ENCODE peak calls at places on chromosomes 6 and 20, in nine cellular contexts. I, U, Y, P, B, C, G, A and R are unnamed samples.

GRCh38 chr20:17479041-17479657 is 52.0 kb downstream of the BFSP1 start:
- DNase-seq in P (no peak), B (no peak), U (no peak), I (no peak), A (no peak), G (no peak), C (no peak), Y (no peak), R (no peak)

GRCh38 chr20:18263723-18264122 is 24.6 kb upstream of the ZNF133 start:
- DNase-seq in Y (no peak), I (no peak), G (no peak), U (no peak), A (no peak), C (no peak), P (no peak), B (no peak), R (no peak)

GRCh38 chr20:41136695-41137411 is 490 bp upstream of the PLCG1 start:
- DNase-seq in Y (peak; percentile 43), P (peak; percentile 90), A (peak; percentile 91), G (peak; percentile 89), U (peak; percentile 92), C (peak; percentile 96), B (peak; percentile 90), I (peak; percentile 94), R (peak; percentile 46)

GRCh38 chr20:48584391-48585249 is 243.2 kb downstream of the PREX1 start:
- DNase-seq in G (no peak), B (no peak), Y (no peak), U (no peak), A (no peak), C (no peak), I (peak; percentile 0), P (no peak), R (no peak)

GRCh38 chr6:15922510-15923307 is 206.2 kb upstream of the MYLIP start:
- DNase-seq in B (peak; percentile 30), Y (peak; percentile 27), P (peak; percentile 97), G (no peak), C (no peak), A (no peak), U (no peak), I (no peak), R (no peak)

GRCh38 chr20:1467082-1467354 is 369 bp upstream of the NSFL1C start:
- DNase-seq in G (no peak), B (no peak), C (no peak), A (no peak), I (no peak), U (no peak), Y (no peak), P (no peak), R (no peak)

GRCh38 chr20:1474817-1475603 is 8.4 kb upstream of the NSFL1C start:
- DNase-seq in Y (no peak), P (no peak), A (no peak), C (no peak), B (no peak), G (no peak), I (no peak), U (no peak), R (no peak)

GRCh38 chr6:57017069-57017468 is 29.4 kb upstream of the KIAA1586 start:
- DNase-seq in Y (no peak), P (peak; percentile 33), U (no peak), A (no peak), B (no peak), C (no peak), I (no peak), G (no peak), R (no peak)

GRCh38 chr20:57652865-57653545 is 32.8 kb upstream of the ZBP1 start:
- DNase-seq in P (no peak), Y (no peak), G (no peak), B (peak; percentile 15), A (peak; percentile 1), I (peak; percentile 58), C (peak; percentile 43), U (no peak), R (peak; percentile 55)

GRCh38 chr6:148577687-148578488 is 168.9 kb upstream of the UST start:
- DNase-seq in G (peak; percentile 81), C (peak; percentile 73), U (peak; percentile 73), Y (peak; percentile 54), A (peak; percentile 73), B (peak; percentile 75), I (peak; percentile 89), P (peak; percentile 87), R (peak; percentile 89)

GRCh38 chr6:90156861-90157260 is 139.8 kb downstream of the BACH2 start:
- DNase-seq in A (no peak), Y (no peak), G (no peak), U (no peak), B (no peak), P (no peak), I (no peak), C (no peak), R (no peak)

GRCh38 chr6:170201361-170201760 is 89.5 kb downstream of the DLL1 start:
- DNase-seq in U (no peak), Y (no peak), P (no peak), C (no peak), B (no peak), I (no peak), A (no peak), G (peak; percentile 0), R (no peak)

GRCh38 chr20:48626226-48626937 is 201.4 kb downstream of the PREX1 start:
- DNase-seq in C (no peak), Y (no peak), P (peak; percentile 25), A (no peak), I (no peak), B (no peak), G (no peak), U (no peak), R (no peak)

GRCh38 chr6:558959-559358 is 97.9 kb downstream of the HUS1B start:
- DNase-seq in C (no peak), A (no peak), G (no peak), P (no peak), Y (no peak), U (no peak), B (no peak), I (no peak), R (no peak)

GRCh38 chr6:563863-564262 is 93.0 kb downstream of the HUS1B start:
- DNase-seq in B (no peak), A (no peak), G (no peak), Y (no peak), U (no peak), I (no peak), P (no peak), C (no peak), R (no peak)

GRCh38 chr6:562052-562676 is 94.7 kb downstream of the HUS1B start:
- DNase-seq in Y (no peak), G (no peak), U (no peak), P (no peak), B (no peak), C (no peak), I (no peak), A (no peak), R (no peak)

DNA sequence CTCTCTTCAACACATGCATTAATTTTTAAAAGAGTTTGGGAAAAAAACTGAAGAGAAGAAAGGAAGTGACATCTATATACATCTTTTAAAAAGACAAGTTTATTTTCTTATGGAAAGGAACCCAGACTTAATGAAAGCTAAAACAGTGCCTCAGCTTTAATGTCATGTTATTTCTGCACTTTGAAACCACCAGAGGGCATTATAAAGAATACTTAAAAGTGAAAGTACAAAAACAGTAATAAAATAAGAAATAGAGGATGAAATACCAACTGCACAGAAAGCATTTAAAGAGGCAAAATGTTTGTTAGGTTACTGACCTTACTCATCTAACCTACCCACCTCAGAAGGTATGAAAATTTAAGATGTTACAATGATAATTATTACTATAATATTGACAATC is 98.8 kb downstream of the HUS1B start:
- DNase-seq in G (no peak), Y (no peak), I (no peak), C (peak; percentile 40), B (no peak), U (no peak), P (peak; percentile 10), A (no peak), R (no peak)
- TF ChIP-seq CTCF in G (no peak), Y (peak; percentile 12), I (peak; percentile 7), C (peak; percentile 32), B (no peak), U (no peak), P (peak; percentile 31), A (no peak), R (no peak)

DNA sequence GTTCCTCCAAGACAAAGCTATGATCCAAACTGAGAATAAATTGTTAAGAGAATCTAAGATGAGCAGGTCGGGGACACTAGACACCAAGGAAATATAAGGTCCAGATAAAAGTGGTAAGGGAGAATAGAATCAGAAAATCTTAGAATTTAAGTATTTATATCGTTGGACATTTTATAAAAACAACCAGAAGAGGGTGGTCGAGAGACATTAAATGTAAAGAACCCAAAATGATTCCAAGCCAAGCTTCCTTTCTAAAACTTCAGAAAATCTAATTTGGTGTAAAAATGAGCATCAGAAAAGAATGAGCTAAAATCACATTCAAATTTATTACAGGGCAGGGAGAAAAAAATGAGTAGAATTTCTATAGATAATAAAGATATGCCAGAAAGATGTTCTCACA is 97.8 kb upstream of the OGFRL1 start:
- DNase-seq in C (no peak), U (no peak), B (no peak), P (peak; percentile 65), Y (no peak), I (no peak), A (no peak), G (no peak), R (no peak)
- TF ChIP-seq CTCF in C (no peak), U (peak; percentile 50), B (no peak), P (peak; percentile 23), Y (peak; percentile 27), I (peak; percentile 47), A (peak; percentile 40), G (peak; percentile 45), R (no peak)

GRCh38 chr6:79672631-79673065 is 41.5 kb downstream of the SH3BGRL2 start:
- DNase-seq in U (no peak), G (no peak), A (no peak), C (peak; percentile 12), P (peak; percentile 41), B (no peak), I (no peak), Y (no peak), R (no peak)
- TF ChIP-seq CTCF in U (peak; percentile 57), G (peak; percentile 56), A (peak; percentile 29), C (peak; percentile 48), P (peak; percentile 59), B (peak; percentile 14), I (peak; percentile 53), Y (peak; percentile 57), R (peak; percentile 37)

GRCh38 chr6:42724825-42725224 is 2.4 kb upstream of the PRPH2 start:
- DNase-seq in G (no peak), B (no peak), C (no peak), Y (no peak), I (no peak), U (no peak), A (no peak), P (no peak), R (no peak)

GRCh38 chr6:42726026-42726425 is 3.6 kb upstream of the PRPH2 start:
- DNase-seq in I (no peak), Y (no peak), C (no peak), G (no peak), A (no peak), P (no peak), U (no peak), B (no peak), R (no peak)

GRCh38 chr6:42727084-42727601 is 4.7 kb upstream of the PRPH2 start:
- DNase-seq in G (peak; percentile 26), I (peak; percentile 70), P (peak; percentile 57), U (peak; percentile 28), A (no peak), B (peak; percentile 49), C (no peak), Y (no peak), R (no peak)

GRCh38 chr6:42727627-42728026 is 5.2 kb upstream of the PRPH2 start:
- DNase-seq in G (no peak), P (peak; percentile 38), C (no peak), U (no peak), A (no peak), I (peak; percentile 64), B (peak; percentile 35), Y (no peak), R (no peak)

GRCh38 chr6:42726485-42727083 is 4.2 kb upstream of the PRPH2 start:
- DNase-seq in G (peak; percentile 93), Y (peak; percentile 83), B (peak; percentile 67), I (peak; percentile 70), U (peak; percentile 54), A (peak; percentile 30), P (peak; percentile 95), C (peak; percentile 90), R (peak; percentile 46)
- TF ChIP-seq CTCF in G (peak; percentile 98), Y (peak; percentile 82), B (peak; percentile 95), I (peak; percentile 95), U (peak; percentile 96), A (peak; percentile 87), P (peak; percentile 85), C (peak; percentile 79), R (peak; percentile 89)